ENCODE peak calls at places on chromosomes 4 and X, in four cellular contexts. Q is neuronal stem cell, V is mammary epithelial cell, K is foreskin fibroblast. H is an unnamed sample.
A peak's percentile ranks its signal among the peaks of the same experiment; 100 is the strongest.

GRCh38 chr4:168803727-168804126 is 206.3 kb downstream of the CBR4 start:
- DNase-seq in V (peak; percentile 90), Q (no peak), K (no peak), H (no peak)

GRCh38 chrX:2751291-2751690 is 549 bp upstream of the XG start:
- DNase-seq in V (no peak), Q (no peak), K (peak; percentile 29), H (no peak)

GRCh38 chr4:61200195-61200990 is at the start of gene ADGRL3:
- DNase-seq in Q (peak; percentile 83), V (peak; percentile 56), K (no peak), H (peak; percentile 67)

GRCh38 chrX:123918106-123918721 is 43.3 kb upstream of the STAG2 start:
- DNase-seq in V (no peak), K (no peak), Q (no peak), H (no peak)

GRCh38 chr4:34720563-34720962 is 1523.8 kb downstream of the ARAP2 start:
- DNase-seq in K (peak; percentile 36), V (peak; percentile 8), Q (peak; percentile 40), H (no peak)

GRCh38 chr4:128600996-128601857 is 208.3 kb upstream of the JADE1 start:
- DNase-seq in K (peak; percentile 95), Q (no peak), V (peak; percentile 92), H (peak; percentile 88)

GRCh38 chr4:130808492-130808891 is 1712.5 kb downstream of the C4orf33 start:
- DNase-seq in K (no peak), V (peak; percentile 24), Q (no peak), H (no peak)

GRCh38 chr4:174278467-174278866 is 5.0 kb downstream of the FBXO8 start:
- DNase-seq in Q (no peak), K (no peak), V (peak; percentile 44), H (no peak)

GRCh38 chrX:15598031-15598430 is 2.7 kb downstream of the ACE2 start:
- DNase-seq in K (no peak), V (no peak), Q (no peak), H (no peak)

GRCh38 chrX:17922303-17922702 is 61.2 kb upstream of the RAI2 start:
- DNase-seq in K (no peak), V (no peak), Q (no peak), H (no peak)

GRCh38 chrX:78330068-78330467 is 2.7 kb upstream of the CYSLTR1 start:
- DNase-seq in V (no peak), K (no peak), Q (no peak), H (no peak)
- H3K4me3 ChIP-seq in V (no peak overlapping the region), K (no peak overlapping the region), Q (no peak overlapping the region), H (no peak overlapping the region)

GRCh38 chr4:109801099-109801789 is 555 bp downstream of the CFI start:
- DNase-seq in K (no peak), V (no peak), Q (no peak), H (no peak)
- H3K4me3 ChIP-seq in K (no peak overlapping the region), V (no peak overlapping the region), Q (no peak overlapping the region), H (peak overlapping the region; percentile 63)

DNA sequence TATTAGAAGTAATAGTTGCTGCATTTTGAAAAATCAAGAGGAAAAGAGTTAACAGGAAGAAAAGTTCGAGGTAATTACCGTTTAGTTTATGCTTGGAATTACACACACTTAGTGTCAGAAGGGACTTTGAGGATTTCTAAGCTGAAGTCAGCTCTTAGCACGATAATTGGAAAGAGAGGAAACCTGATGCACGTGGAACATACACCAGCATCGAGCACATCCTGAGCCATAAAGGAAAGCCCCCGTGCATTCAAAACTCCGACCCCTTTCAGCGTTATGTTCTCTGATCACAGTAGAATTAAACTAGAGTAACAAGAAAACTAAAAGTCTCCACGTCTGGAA is 400 bp upstream of the PAQR3 start:
- DNase-seq in V (no peak), Q (no peak), K (no peak), H (no peak)
- H3K4me3 ChIP-seq in V (peak overlapping the region; percentile 70), Q (peak overlapping the region; percentile 99), K (peak overlapping the region; percentile 65), H (peak overlapping the region; percentile 83)

GRCh38 chr4:70993181-70994068 is at the start of gene DCK:
- DNase-seq in K (peak; percentile 96), Q (peak; percentile 89), V (peak; percentile 91), H (peak; percentile 97)

GRCh38 chr4:70994387-70995099 is 1.1 kb downstream of the DCK start:
- DNase-seq in K (no peak), Q (no peak), V (no peak), H (no peak)

GRCh38 chr4:70991596-70991995 is 1.9 kb upstream of the DCK start:
- DNase-seq in Q (no peak), V (no peak), K (no peak), H (no peak)

GRCh38 chr4:70994069-70994366 is 569 bp downstream of the DCK start:
- DNase-seq in Q (no peak), V (no peak), K (no peak), H (no peak)

GRCh38 chr4:70992354-70992753 is 1.1 kb upstream of the DCK start:
- DNase-seq in V (peak; percentile 22), Q (no peak), K (no peak), H (no peak)
- H3K4me3 ChIP-seq in V (peak overlapping the region; percentile 95), Q (peak overlapping the region; percentile 100), K (peak overlapping the region; percentile 89), H (peak overlapping the region; percentile 88)

GRCh38 chr4:41257257-41257900 is 651 bp downstream of the UCHL1 start:
- DNase-seq in K (no peak), V (no peak), Q (peak; percentile 53), H (peak; percentile 80)

GRCh38 chr4:41256131-41256739 is 493 bp upstream of the UCHL1 start:
- DNase-seq in Q (peak; percentile 31), V (no peak), K (no peak), H (no peak)

GRCh38 chr4:41258783-41259182 is 2.1 kb downstream of the UCHL1 start:
- DNase-seq in Q (no peak), V (peak; percentile 38), K (peak; percentile 57), H (no peak)

GRCh38 chr4:41257901-41258300 is 1.2 kb downstream of the UCHL1 start:
- DNase-seq in K (no peak), Q (no peak), V (no peak), H (no peak)

DNA sequence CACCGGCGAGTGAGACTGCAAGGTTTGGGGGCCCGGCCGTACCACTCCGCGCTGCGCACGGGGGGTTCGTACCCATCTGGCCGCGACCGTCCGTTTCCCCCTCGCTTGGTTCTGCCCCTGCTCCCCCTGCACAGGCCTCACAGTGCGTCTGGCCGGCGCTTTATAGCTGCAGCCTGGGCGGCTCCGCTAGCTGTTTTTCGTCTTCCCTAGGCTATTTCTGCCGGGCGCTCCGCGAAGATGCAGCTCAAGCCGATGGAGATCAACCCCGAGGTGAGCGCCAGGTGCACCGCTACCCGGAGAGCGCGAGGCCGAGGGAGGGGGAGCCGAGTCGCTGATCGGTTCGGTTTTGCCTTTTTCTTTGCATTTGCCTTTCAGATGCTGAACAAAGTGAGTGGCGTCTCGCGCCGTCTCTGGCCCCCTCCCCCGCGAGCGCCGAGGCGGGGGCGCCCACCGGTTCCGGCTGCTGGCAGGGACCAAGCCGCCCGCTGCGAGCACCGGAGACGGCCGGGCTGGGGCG is at the start of gene UCHL1:
- DNase-seq in Q (peak; percentile 92), V (no peak), K (peak; percentile 68), H (no peak)
- H3K4me3 ChIP-seq in Q (peak within 1 kb of the TSS; percentile 88), V (peak within 1 kb of the TSS; percentile 21), K (peak within 1 kb of the TSS; percentile 79), H (peak within 1 kb of the TSS; percentile 51)

DNA sequence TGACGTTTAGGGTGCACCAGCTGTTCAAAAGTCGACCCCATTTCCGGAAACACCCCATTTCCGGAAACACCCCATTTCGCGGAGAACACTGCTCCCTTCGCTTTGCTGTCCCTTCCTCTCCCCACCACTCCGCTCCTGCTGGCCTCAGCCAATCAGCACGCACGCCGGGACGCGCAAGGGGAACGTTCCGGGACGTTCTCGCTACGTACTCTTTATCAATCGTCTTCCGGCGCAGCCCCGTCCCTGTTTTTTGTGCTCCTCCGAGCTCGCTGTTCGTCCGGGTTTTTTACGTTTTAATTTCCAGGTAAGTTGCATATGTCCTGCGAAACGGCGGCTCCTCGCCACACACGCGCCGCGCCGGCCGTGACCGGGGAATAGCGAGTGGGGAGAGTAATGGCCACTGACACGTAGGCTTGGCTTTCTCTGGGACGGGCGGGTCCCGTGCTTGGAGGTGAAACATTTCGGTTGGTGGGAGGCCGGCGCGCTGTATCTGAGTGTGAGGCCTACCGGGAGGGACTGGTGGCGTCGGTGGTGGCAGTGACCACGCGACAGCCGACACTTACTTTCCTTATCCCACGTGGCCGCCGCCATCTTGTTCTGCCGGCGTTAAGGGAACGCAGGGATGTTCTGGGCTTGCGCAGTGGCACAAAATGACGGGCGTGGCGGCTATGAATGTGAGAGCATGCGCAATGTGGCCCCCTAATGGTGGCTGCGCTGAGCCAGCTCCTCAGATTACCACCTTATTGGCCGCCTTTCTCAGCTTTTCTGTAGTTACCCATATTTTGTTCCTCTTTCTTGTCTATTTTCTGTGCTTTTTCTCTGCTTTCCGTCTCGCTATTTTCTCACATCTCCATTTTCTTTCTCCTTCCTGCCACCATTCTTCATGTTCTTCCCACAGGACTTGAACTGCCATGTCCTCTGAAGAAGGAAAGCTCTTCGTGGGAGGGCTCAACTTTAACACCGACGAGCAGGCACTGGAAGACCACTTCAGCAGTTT is at the start of gene RBM3:
- DNase-seq in K (peak; percentile 91), Q (peak; percentile 67), V (peak; percentile 88), H (peak; percentile 98)
- H3K4me3 ChIP-seq in K (peak within 1 kb of the TSS; percentile 90), Q (peak within 1 kb of the TSS; percentile 78), V (peak within 1 kb of the TSS; percentile 86), H (peak within 1 kb of the TSS; percentile 97)

DNA sequence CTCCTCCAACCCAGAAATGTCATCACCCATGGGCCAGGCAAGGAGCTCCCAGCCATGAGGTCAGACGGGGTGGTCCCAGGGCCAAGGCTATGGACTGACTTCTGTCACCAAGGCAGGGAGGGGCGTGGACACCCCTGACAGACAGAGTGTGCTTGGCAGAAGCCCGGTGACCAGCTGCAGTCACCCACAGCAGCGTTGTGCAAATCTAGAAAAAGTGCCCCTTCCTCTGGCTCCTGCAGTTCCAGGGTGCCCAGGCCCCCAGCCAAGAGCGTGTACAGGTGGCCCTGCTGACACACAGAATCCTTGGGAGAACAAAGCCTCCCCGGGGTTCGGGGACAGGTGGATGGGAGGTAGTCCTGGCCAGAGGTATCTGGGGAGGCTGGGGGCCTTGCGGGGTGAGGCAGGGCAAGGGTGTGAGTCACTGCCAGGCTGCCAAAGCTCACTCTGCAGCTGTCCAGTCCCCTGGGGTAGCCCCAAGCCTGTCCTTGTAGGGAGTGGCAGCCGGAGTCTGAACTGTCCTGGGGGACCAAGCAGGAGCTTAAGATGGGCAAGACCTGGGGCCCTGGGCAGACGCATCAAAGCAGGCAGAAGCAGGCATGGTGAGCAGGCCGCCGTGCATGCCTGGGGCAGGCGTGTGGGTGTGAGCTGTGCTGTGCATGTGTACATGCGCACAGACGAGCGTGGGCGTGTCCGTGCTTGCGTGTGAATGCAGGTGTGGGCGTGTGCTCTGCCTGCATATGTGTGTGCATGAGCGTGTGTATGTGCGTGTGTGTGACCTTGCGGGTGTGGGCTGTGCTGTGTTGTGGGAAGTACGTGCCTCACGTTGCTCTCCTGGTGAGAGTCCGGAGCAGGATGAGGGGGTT is 3.3 kb downstream of the MYL5 start:
- DNase-seq in Q (no peak), V (peak; percentile 79), K (no peak), H (peak; percentile 73)
- H3K4me3 ChIP-seq in Q (no peak overlapping the region), V (no peak overlapping the region), K (no peak overlapping the region), H (no peak overlapping the region)